ENCODE peak calls at places on chromosomes 5 and 9, in seven cellular contexts. T, F, E, W, R, G and C are unnamed samples.

GRCh38 chr5:31990701-31991110 is 183.4 kb downstream of the GOLPH3 start:
- DNase-seq in T (no peak), G (no peak), F (peak; percentile 58), R (no peak), W (no peak), E (no peak), C (no peak)

GRCh38 chr5:104840284-104840683 is 1277.7 kb upstream of the NUDT12 start:
- DNase-seq in E (no peak), R (no peak), W (no peak), F (no peak), G (no peak), T (no peak), C (no peak)

GRCh38 chr9:74117731-74118130 is 379.4 kb upstream of the RORB start:
- DNase-seq in G (no peak), W (no peak), T (no peak), R (no peak), F (no peak), E (no peak), C (no peak)

GRCh38 chr5:34511481-34511880 is 144.6 kb upstream of the RAI14 start:
- DNase-seq in W (no peak), E (no peak), F (no peak), T (no peak), R (no peak), G (no peak), C (no peak)

GRCh38 chr9:33254211-33254610 is 10.3 kb downstream of the BAG1 start:
- DNase-seq in W (no peak), G (no peak), F (no peak), T (no peak), R (no peak), E (no peak), C (no peak)

GRCh38 chr5:137186759-137187461 is 312.2 kb downstream of the SPOCK1 start:
- DNase-seq in R (no peak), F (peak; percentile 83), E (no peak), W (peak; percentile 58), G (peak; percentile 27), T (no peak), C (no peak)

GRCh38 chr9:78041971-78042370 is 10.4 kb upstream of the GNAQ start:
- DNase-seq in R (no peak), E (no peak), T (no peak), F (no peak), W (no peak), G (no peak), C (no peak)

GRCh38 chr9:128787583-128788156 is 617 bp downstream of the TBC1D13 start:
- DNase-seq in T (no peak), G (peak; percentile 24), W (peak; percentile 12), F (no peak), E (peak; percentile 51), R (no peak), C (peak; percentile 41)

GRCh38 chr5:107917983-107918382 is 247.2 kb upstream of the EFNA5 start:
- DNase-seq in E (no peak), F (no peak), W (no peak), T (no peak), R (no peak), G (no peak), C (no peak)

GRCh38 chr9:116447914-116448313 is 239.2 kb upstream of the TRIM32 start:
- DNase-seq in E (no peak), F (no peak), T (no peak), W (peak; percentile 23), R (no peak), G (no peak), C (peak; percentile 32)

GRCh38 chr5:65103674-65104035 is 334.9 kb downstream of the CWC27 start:
- DNase-seq in W (no peak), G (no peak), E (no peak), T (no peak), F (no peak), R (no peak), C (no peak)

GRCh38 chr5:146463446-146463845 is 16.3 kb downstream of the TCERG1 start:
- DNase-seq in F (no peak), G (no peak), T (no peak), W (no peak), R (no peak), E (peak; percentile 79), C (no peak)

GRCh38 chr5:146461319-146461718 is 14.2 kb downstream of the TCERG1 start:
- DNase-seq in W (peak; percentile 35), G (no peak), E (no peak), R (no peak), T (no peak), F (peak; percentile 42), C (no peak)

GRCh38 chr5:146467729-146468128 is 20.6 kb downstream of the TCERG1 start:
- DNase-seq in T (no peak), R (no peak), F (no peak), W (no peak), E (no peak), G (no peak), C (no peak)

DNA sequence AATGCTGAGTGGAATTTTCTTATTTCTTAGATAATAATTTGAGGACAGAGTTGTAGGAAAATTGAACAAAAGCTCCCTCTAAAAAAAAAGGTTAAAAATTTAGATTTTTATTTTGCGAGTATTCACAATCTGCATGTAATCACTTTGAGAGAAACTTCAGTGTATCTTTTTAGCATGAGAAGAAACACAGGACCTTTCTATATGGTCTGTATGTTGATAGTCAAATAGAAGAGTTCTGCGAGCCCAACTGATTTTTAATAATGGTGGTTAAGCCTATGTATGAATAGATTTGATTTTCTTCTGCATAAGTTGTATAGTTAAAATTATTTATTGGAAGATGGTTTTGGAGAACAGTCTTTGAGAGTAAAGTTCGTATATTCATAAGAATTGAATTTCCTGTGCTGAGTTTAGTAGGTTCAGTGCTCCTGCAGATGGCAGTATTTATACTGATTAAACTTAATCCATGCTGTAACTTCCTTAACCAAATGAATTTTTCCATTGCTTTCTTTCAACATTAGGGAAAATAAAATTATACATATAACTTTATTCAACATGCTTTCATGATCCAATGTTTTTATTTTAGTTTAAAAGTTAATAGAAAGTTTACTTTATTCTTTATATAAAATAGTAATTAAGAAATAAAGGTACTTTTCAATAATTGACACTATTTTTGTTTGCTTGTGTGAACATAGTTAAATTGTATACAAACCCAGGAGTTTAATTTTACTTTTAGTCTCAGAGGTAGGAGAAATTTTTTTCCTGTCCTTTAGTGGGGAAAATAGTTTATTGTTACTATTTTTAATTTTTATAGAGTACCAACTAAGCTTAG is 19.6 kb downstream of the TCERG1 start:
- DNase-seq in W (peak; percentile 54), T (no peak), R (no peak), F (peak; percentile 22), E (no peak), G (peak; percentile 12), C (no peak)
- TF ChIP-seq CTCF in W (peak; percentile 68), T (peak; percentile 26), R (no peak), F (peak; percentile 73), E (peak; percentile 28), G (peak; percentile 57), C (peak; percentile 12)

GRCh38 chr5:151222054-151222768 is 1.7 kb downstream of the CCDC69 start:
- DNase-seq in W (no peak), E (no peak), T (no peak), F (no peak), G (no peak), R (no peak), C (no peak)

GRCh38 chr5:151224372-151224771 is 480 bp upstream of the CCDC69 start:
- DNase-seq in F (no peak), T (no peak), W (no peak), E (no peak), R (no peak), G (no peak), C (no peak)

GRCh38 chr5:151225071-151225470 is 1.2 kb upstream of the CCDC69 start:
- DNase-seq in R (no peak), E (no peak), T (no peak), W (no peak), F (no peak), G (no peak), C (no peak)

GRCh38 chr5:151222769-151223446 is 984 bp downstream of the CCDC69 start:
- DNase-seq in G (peak; percentile 29), R (peak; percentile 26), W (no peak), F (no peak), T (peak; percentile 69), E (peak; percentile 52), C (peak; percentile 30)

GRCh38 chr5:151223447-151224264 is at the start of gene CCDC69:
- DNase-seq in T (peak; percentile 76), G (peak; percentile 88), E (peak; percentile 75), R (peak; percentile 79), F (peak; percentile 48), W (peak; percentile 72), C (peak; percentile 80)
- TF ChIP-seq CTCF in T (no peak), G (no peak), E (no peak), R (no peak), F (no peak), W (peak; percentile 23), C (no peak)

GRCh38 chr5:142168365-142168764 is 59.8 kb downstream of the NDFIP1 start:
- DNase-seq in F (no peak), G (no peak), W (no peak), R (no peak), T (no peak), E (no peak), C (no peak)

GRCh38 chr5:142166754-142167153 is 58.2 kb downstream of the NDFIP1 start:
- DNase-seq in F (no peak), E (no peak), R (no peak), W (no peak), G (no peak), T (no peak), C (no peak)

GRCh38 chr5:142170254-142170953 is 61.8 kb downstream of the NDFIP1 start:
- DNase-seq in R (no peak), T (no peak), G (no peak), W (no peak), E (no peak), F (no peak), C (no peak)

GRCh38 chr5:142164315-142164714 is 55.7 kb downstream of the NDFIP1 start:
- DNase-seq in T (no peak), G (no peak), F (no peak), W (no peak), R (no peak), E (no peak), C (no peak)

GRCh38 chr5:142167458-142167857 is 58.9 kb downstream of the NDFIP1 start:
- DNase-seq in T (no peak), F (no peak), E (no peak), R (no peak), W (no peak), G (no peak), C (no peak)
- TF ChIP-seq CTCF in T (no peak), F (peak; percentile 49), E (no peak), R (no peak), W (no peak), G (no peak), C (no peak)

DNA sequence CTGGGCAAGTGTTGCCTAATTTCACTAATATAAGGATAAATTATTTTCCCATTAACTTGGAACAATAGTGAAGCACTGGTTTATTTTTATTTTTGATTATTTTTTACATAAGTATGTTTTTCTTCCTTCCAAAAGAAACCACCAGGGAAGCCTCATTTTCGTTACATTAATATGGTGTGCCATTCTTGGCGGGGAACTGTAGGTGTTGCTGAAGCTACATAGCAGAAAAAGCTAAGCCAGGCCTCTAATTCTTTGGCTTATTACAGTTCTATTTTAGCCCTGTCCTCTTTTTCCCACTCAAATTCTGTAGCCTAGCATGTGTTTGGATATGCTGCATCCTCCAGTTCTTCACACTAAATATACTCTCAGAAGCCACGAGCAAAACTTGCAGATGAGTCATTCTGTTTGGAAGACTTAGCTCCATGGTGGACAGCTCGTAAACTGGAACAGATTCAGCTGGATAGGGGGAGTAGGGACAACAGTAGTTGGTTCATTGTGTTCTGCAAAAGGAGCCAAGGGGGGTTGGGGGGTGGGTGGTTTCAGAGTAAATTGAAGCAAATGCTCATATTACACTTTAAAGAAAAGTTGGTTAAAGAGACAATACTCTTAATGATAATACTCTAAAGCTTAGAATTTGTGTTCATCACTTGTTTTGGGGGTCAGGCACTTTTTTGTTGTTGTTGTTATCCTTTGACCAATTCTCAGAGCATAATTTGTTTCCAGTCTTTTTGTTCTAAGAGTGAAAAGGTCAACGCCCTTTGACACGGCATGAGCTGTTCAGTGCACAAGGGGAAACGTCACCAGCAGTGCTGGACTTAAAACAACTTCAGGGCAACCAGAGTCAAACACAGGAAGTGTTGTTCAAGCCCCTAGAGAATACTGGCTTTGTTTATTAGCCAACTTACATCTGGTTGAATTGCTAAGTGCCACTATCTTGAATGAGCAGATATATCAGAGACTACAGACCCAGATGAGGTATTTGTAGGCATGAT is 369.2 kb downstream of the TMEM161B start:
- DNase-seq in G (no peak), F (no peak), W (no peak), R (no peak), E (peak; percentile 17), T (no peak), C (peak; percentile 59)
- TF ChIP-seq CTCF in G (no peak), F (no peak), W (no peak), R (no peak), E (no peak), T (no peak), C (no peak)